ENCODE peak calls at places on chromosome 6, in six cellular contexts. P, N, R, V, S and L are unnamed samples.

GRCh38 chr6:148414836-148415235 is 72.2 kb downstream of the SASH1 start:
- DNase-seq in P (no peak), N (no peak), R (peak; percentile 80), V (no peak), S (no peak), L (no peak)

GRCh38 chr6:169165561-169166300 is 87.9 kb downstream of the THBS2 start:
- DNase-seq in P (no peak), N (no peak), R (peak; percentile 57), V (no peak), S (no peak), L (no peak)

GRCh38 chr6:44737349-44737748 is 349.8 kb downstream of the CDC5L start:
- DNase-seq in P (no peak), N (no peak), R (no peak), V (no peak), S (no peak), L (no peak)

GRCh38 chr6:25537349-25538018 is 114.5 kb upstream of the SCGN start:
- DNase-seq in P (no peak), N (no peak), R (no peak), V (no peak), S (no peak), L (no peak)

GRCh38 chr6:170423030-170423429 is 116.5 kb downstream of the FAM120B start:
- DNase-seq in P (no peak), N (no peak), R (no peak), V (no peak), S (no peak), L (no peak)

GRCh38 chr6:68343901-68344300 is 291.2 kb upstream of the ADGRB3 start:
- DNase-seq in P (no peak), N (peak; percentile 20), R (peak; percentile 72), V (no peak), S (no peak), L (no peak)

GRCh38 chr6:170182781-170183120 is 108.1 kb downstream of the DLL1 start:
- DNase-seq in P (no peak), N (no peak), R (no peak), V (no peak), S (no peak), L (no peak)

GRCh38 chr6:142800240-142800639 is 144.7 kb downstream of the HIVEP2 start:
- DNase-seq in P (no peak), N (no peak), R (no peak), V (no peak), S (no peak), L (no peak)

GRCh38 chr6:167238169-167238693 is 52.9 kb upstream of the UNC93A start:
- DNase-seq in P (no peak), N (no peak), R (no peak), V (no peak), S (no peak), L (no peak)

GRCh38 chr6:145850671-145851070 is 36.1 kb upstream of the FBXO30 start:
- DNase-seq in P (no peak), N (no peak), R (no peak), V (no peak), S (no peak), L (no peak)

GRCh38 chr6:45614488-45615285 is 237.0 kb upstream of the SUPT3H start:
- DNase-seq in P (no peak), N (no peak), R (no peak), V (no peak), S (no peak), L (no peak)

GRCh38 chr6:109854541-109855308 is 123.4 kb upstream of the GPR6 start:
- DNase-seq in P (no peak), N (no peak), R (no peak), V (no peak), S (no peak), L (no peak)

GRCh38 chr6:119871520-119871919 is 522.0 kb upstream of the MAN1A1 start:
- DNase-seq in P (no peak), N (no peak), R (no peak), V (no peak), S (no peak), L (no peak)

GRCh38 chr6:52724406-52725121 is 38.7 kb downstream of the GSTA2 start:
- DNase-seq in P (peak; percentile 91), N (peak; percentile 61), R (peak; percentile 75), V (peak; percentile 12), S (peak; percentile 76), L (peak; percentile 32)

GRCh38 chr6:139325686-139326085 is 33.9 kb upstream of the TXLNB start:
- DNase-seq in P (no peak), N (no peak), R (no peak), V (no peak), S (no peak), L (no peak)

GRCh38 chr6:81120280-81120679 is 632.2 kb downstream of the TENT5A start:
- DNase-seq in P (no peak), N (no peak), R (no peak), V (no peak), S (no peak), L (no peak)

GRCh38 chr6:122647765-122648164 is 37.6 kb downstream of the PKIB start:
- DNase-seq in P (no peak), N (no peak), R (no peak), V (no peak), S (no peak), L (no peak)

GRCh38 chr6:73585566-73586415 is 65.0 kb upstream of the EEF1A1 start:
- DNase-seq in P (peak; percentile 63), N (peak; percentile 69), R (peak; percentile 83), V (peak; percentile 16), S (no peak), L (peak; percentile 69)

DNA sequence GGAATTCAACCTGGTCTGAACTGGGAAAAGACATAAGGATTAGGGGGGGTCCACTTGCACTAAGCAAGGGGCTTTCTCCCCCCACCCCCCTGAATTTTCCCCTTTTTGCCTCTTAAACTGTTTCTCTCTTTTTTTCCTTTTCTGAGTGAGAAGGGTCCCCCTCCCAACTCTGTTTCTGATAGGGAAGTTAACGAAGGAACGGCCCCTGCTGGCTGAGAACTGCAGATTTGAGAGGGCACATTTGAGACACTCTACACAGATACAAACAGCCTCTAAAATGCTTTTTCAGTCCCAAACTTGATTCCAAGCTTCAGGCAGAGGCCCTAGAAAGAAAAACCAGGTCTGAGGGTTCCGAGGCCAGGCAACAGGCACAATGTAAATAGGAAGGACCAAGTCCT is 91.7 kb downstream of the JARID2 start:
- DNase-seq in P (no peak), N (no peak), R (no peak), V (no peak), S (no peak), L (no peak)
- H3K4me1 ChIP-seq in P (no peaks in the 10 kb centered on the region), N (peaks cover 11% of the 10 kb centered on the region), R (peaks cover 2% of the 10 kb centered on the region), V (peaks cover 19% of the 10 kb centered on the region), S (no peaks in the 10 kb centered on the region), L (peaks cover 20% of the 10 kb centered on the region)

GRCh38 chr6:13355969-13356368 is 27.6 kb upstream of the TBC1D7 start:
- DNase-seq in P (no peak), N (no peak), R (no peak), V (no peak), S (no peak), L (peak; percentile 52)
- H3K4me3 ChIP-seq in P (no peak overlapping the region), N (no peak overlapping the region), R (no peak overlapping the region), V (peak overlapping the region; percentile 83), S (no peak overlapping the region), L (peak overlapping the region; percentile 22)

GRCh38 chr6:37141291-37142046 is 28.5 kb upstream of the PIM1 start:
- DNase-seq in P (no peak), N (no peak), R (peak; percentile 83), V (no peak), S (no peak), L (no peak)

GRCh38 chr6:37139223-37139962 is 30.6 kb upstream of the PIM1 start:
- DNase-seq in P (no peak), N (no peak), R (no peak), V (no peak), S (no peak), L (no peak)

GRCh38 chr6:37140145-37140544 is 29.8 kb upstream of the PIM1 start:
- DNase-seq in P (no peak), N (no peak), R (no peak), V (no peak), S (no peak), L (no peak)

GRCh38 chr6:37143585-37143984 is 26.4 kb upstream of the PIM1 start:
- DNase-seq in P (no peak), N (no peak), R (no peak), V (no peak), S (no peak), L (no peak)

DNA sequence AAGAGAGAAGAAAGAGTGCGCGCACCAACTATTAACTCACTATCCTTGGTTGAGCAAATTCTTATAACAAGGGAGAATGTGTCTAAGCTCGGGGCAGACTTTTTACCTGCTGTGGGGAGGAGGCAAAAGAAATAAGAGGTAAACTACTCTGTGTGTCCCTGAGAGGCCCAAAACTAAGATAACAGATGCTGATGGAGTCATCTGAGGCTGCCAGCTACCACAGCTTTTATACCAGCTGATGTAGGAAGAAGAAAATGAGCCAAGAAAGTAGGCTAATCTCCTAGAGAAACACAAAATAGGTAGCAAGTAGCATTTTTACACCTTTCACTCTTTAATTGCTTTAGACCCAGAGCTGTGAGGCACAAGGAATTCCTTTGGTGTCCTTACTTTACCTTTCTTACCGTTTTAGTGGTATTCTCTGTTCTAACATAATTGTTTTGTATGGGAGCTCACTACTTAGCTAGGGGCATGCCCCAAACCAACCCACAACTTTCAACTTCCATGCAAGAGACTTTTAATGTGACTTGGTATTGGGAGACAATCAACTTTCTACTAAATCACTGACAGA is 27.8 kb upstream of the PIM1 start:
- DNase-seq in P (no peak), N (no peak), R (no peak), V (no peak), S (no peak), L (no peak)
- H3K27ac ChIP-seq in P (no peak overlapping the region), N (no peak overlapping the region), R (no peak overlapping the region), V (no peak overlapping the region), S (peak overlapping the region; percentile 3), L (no peak overlapping the region)

GRCh38 chr6:105402090-105402980 is 547 bp downstream of the PREP start:
- DNase-seq in P (no peak), N (peak; percentile 26), R (peak; percentile 56), V (peak; percentile 4), S (no peak), L (peak; percentile 22)

GRCh38 chr6:105402981-105403935 is at the start of gene PREP:
- DNase-seq in P (peak; percentile 83), N (peak; percentile 55), R (peak; percentile 82), V (peak; percentile 70), S (peak; percentile 15), L (peak; percentile 80)

GRCh38 chr6:105400501-105400900 is 2.4 kb downstream of the PREP start:
- DNase-seq in P (no peak), N (no peak), R (peak; percentile 8), V (no peak), S (no peak), L (no peak)

GRCh38 chr6:105398859-105399258 is 4.0 kb downstream of the PREP start:
- DNase-seq in P (no peak), N (no peak), R (no peak), V (no peak), S (no peak), L (no peak)

GRCh38 chr6:105401247-105402089 is 1.4 kb downstream of the PREP start:
- DNase-seq in P (no peak), N (no peak), R (peak; percentile 34), V (no peak), S (no peak), L (no peak)
- H3K4me1 ChIP-seq in P (peaks cover 4% of the 10 kb centered on the region), N (no peaks in the 10 kb centered on the region), R (peaks cover 2% of the 10 kb centered on the region), V (peaks cover 44% of the 10 kb centered on the region), S (peaks cover 3% of the 10 kb centered on the region), L (peaks cover 37% of the 10 kb centered on the region)